ENCODE peak calls at places on chromosomes 4 and X, in four cellular contexts. K is A549, G is hepatocyte, Z is K562. U is an unnamed sample.

GRCh38 chr4:43943998-43944397 is 504.6 kb downstream of the KCTD8 start:
- DNase-seq in Z (no peak), K (no peak), G (no peak), U (no peak)

GRCh38 chr4:141801558-141801957 is 165.2 kb downstream of the IL15 start:
- DNase-seq in K (no peak), G (no peak), Z (no peak), U (no peak)

GRCh38 chr4:72767903-72768817 is 199.1 kb upstream of the ADAMTS3 start:
- DNase-seq in K (no peak), Z (no peak), G (no peak), U (no peak)

GRCh38 chr4:125765936-125766335 is 451.2 kb downstream of the FAT4 start:
- DNase-seq in K (no peak), Z (no peak), G (no peak), U (no peak)

GRCh38 chr4:71304289-71304850 is 34.5 kb upstream of the SLC4A4 start:
- DNase-seq in G (no peak), K (no peak), Z (no peak), U (no peak)

GRCh38 chrX:150308532-150309157 is 54.5 kb upstream of the MAMLD1 start:
- DNase-seq in Z (no peak), G (no peak), K (no peak), U (no peak)

GRCh38 chr4:175325230-175325629 is 407.1 kb downstream of the ADAM29 start:
- DNase-seq in G (no peak), Z (no peak), K (no peak), U (no peak)

GRCh38 chr4:76706581-76706980 is 191.4 kb downstream of the SOWAHB start:
- DNase-seq in Z (no peak), K (no peak), G (peak), U (no peak)

GRCh38 chr4:41927761-41928499 is 7.3 kb upstream of the TMEM33 start:
- DNase-seq in Z (no peak), K (no peak), G (no peak), U (peak)

GRCh38 chrX:19911784-19912183 is 24.4 kb upstream of the SH3KBP1 start:
- DNase-seq in G (no peak), Z (no peak), K (no peak), U (no peak)

GRCh38 chr4:186740822-186741221 is 17.2 kb upstream of the FAT1 start:
- DNase-seq in Z (no peak), K (no peak), G (no peak), U (no peak)

GRCh38 chrX:7378406-7378805 is 230.5 kb upstream of the PUDP start:
- DNase-seq in G (no peak), K (no peak), Z (no peak), U (no peak)

GRCh38 chr4:5870220-5870619 is 22.7 kb downstream of the CRMP1 start:
- DNase-seq in K (no peak), G (no peak), Z (no peak), U (no peak)

GRCh38 chr4:182928061-182928460 is 10.9 kb upstream of the DCTD start:
- DNase-seq in G (no peak), K (no peak), Z (no peak), U (no peak)

GRCh38 chrX:150366951-150367545 is 3.9 kb downstream of the MAMLD1 start:
- DNase-seq in Z (no peak), K (peak), G (peak), U (no peak)

GRCh38 chrX:75522565-75523411 is at the start of gene ZDHHC15:
- DNase-seq in G (peak), K (no peak), Z (no peak), U (no peak)

GRCh38 chrX:6558979-6559378 is 24.1 kb upstream of the VCX3A start:
- DNase-seq in Z (no peak), G (no peak), K (no peak), U (no peak)

GRCh38 chr4:173167793-173168395 is 717 bp upstream of the GALNT7 start:
- DNase-seq in Z (peak), G (peak), K (peak), U (peak)

GRCh38 chr4:23584024-23584423 is 305.8 kb downstream of the PPARGC1A start:
- DNase-seq in K (no peak), Z (no peak), G (no peak), U (no peak)

GRCh38 chr4:69984030-69984443 is 11.7 kb upstream of the STATH start:
- DNase-seq in K (no peak), G (peak), Z (no peak), U (no peak)

GRCh38 chr4:2891294-2891693 is 47.6 kb downstream of the ADD1 start:
- DNase-seq in Z (no peak), K (no peak), G (peak), U (no peak)

GRCh38 chr4:141311805-141312204 is 91.1 kb downstream of the ZNF330 start:
- DNase-seq in K (no peak), Z (no peak), G (no peak), U (no peak)

GRCh38 chrX:114906978-114907510 is 110.4 kb downstream of the IL13RA2 start:
- DNase-seq in K (no peak), G (no peak), Z (no peak), U (no peak)

GRCh38 chr4:121454251-121454979 is 73.6 kb upstream of the QRFPR start:
- DNase-seq in Z (no peak), K (no peak), G (peak), U (no peak)

GRCh38 chr4:13427599-13428325 is 56.4 kb downstream of the RAB28 start:
- DNase-seq in G (no peak), Z (no peak), K (no peak), U (no peak)

GRCh38 chrX:100208076-100208475 is 202.0 kb downstream of the PCDH19 start:
- DNase-seq in G (no peak), K (no peak), Z (no peak), U (no peak)

GRCh38 chr4:120765271-120765985 is 157.1 kb downstream of the PRDM5 start:
- DNase-seq in K (no peak), Z (no peak), G (no peak), U (no peak)

GRCh38 chrX:139898334-139898733 is 34.5 kb downstream of the ATP11C start:
- DNase-seq in K (no peak), G (no peak), Z (no peak), U (no peak)

GRCh38 chrX:139889760-139890159 is 43.1 kb downstream of the ATP11C start:
- DNase-seq in Z (no peak), G (no peak), K (no peak), U (no peak)

GRCh38 chrX:139890991-139891700 is 41.7 kb downstream of the ATP11C start:
- DNase-seq in Z (peak), K (no peak), G (no peak), U (no peak)

DNA sequence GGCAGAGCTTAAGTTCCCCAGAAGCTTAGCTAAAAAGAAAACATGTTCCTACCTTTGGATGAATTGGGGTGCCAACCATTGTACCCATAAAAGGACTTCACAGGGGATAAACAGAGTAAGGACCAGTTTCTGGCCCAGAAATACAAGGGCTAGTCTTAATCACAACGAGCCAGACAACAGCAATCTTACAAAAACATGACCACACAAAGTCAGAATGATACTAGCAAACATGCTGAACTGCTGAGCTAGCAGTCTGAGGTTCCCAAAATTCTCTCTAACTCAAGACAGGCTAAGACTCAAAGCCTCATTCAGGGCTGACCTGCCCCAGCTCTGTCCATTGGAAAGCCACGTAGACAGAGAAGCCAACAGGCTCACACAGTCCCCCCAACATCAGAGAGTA is 40.3 kb downstream of the ATP11C start:
- DNase-seq in Z (no peak), G (no peak), K (no peak), U (no peak)
- H3K4me2 ChIP-seq in Z (no peak), G (no peak), K (no peak), U (no peak)

GRCh38 chr4:91114386-91114785 is 987.2 kb downstream of the CCSER1 start:
- DNase-seq in K (no peak), G (no peak), Z (no peak), U (no peak)

GRCh38 chr4:91113130-91113706 is 986.0 kb downstream of the CCSER1 start:
- DNase-seq in Z (peak), K (peak), G (peak), U (peak)

GRCh38 chr4:91116861-91117260 is 989.7 kb downstream of the CCSER1 start:
- DNase-seq in K (no peak), G (peak), Z (no peak), U (peak)

GRCh38 chr4:91123742-91124141 is 996.5 kb downstream of the CCSER1 start:
- DNase-seq in K (no peak), G (no peak), Z (no peak), U (no peak)

DNA sequence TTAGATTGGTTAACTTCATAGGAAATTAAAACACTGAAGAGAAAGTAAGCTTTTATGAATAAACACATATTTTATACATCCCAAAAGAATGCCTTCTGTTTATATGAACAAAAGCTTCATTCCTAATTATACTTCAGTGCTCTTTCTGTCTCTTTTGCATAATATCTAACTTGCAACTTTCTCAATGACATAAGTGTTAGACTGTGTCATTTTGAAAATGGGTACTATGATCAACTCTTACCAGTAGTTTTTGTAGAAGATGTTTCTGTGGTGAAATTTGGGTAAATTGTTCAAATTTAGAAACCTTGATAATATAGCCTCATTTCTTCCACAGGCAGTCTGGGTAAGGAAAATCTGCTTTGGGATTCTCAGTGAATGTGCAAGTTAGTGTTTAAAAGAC is 991.4 kb downstream of the CCSER1 start:
- DNase-seq in Z (no peak), G (no peak), K (no peak), U (no peak)
- H3K4me2 ChIP-seq in Z (no peak), G (no peak), K (no peak), U (no peak)

DNA sequence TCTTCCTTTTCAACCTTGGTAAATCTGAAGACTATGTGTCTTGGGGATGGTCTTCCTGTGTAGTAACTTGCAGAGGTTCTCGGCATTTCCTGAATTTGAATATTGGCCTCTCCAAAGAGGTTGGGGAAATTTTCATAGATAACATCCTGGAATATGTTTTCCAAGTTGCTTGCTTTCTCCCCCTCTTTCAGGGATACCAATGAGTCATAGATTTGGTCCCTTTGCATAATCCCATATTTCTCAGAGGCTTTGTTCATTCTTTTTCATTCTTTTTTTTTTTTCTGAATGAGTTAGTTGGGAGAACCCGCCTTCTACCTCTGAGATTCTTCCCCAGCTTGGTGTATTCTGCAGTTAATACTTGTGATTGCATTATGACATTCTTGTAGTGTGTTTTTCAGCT is 549.2 kb upstream of the AMOT start:
- DNase-seq in G (no peak), Z (no peak), K (no peak), U (no peak)
- H3K4me2 ChIP-seq in G (no peak), Z (no peak), K (no peak), U (no peak)

DNA sequence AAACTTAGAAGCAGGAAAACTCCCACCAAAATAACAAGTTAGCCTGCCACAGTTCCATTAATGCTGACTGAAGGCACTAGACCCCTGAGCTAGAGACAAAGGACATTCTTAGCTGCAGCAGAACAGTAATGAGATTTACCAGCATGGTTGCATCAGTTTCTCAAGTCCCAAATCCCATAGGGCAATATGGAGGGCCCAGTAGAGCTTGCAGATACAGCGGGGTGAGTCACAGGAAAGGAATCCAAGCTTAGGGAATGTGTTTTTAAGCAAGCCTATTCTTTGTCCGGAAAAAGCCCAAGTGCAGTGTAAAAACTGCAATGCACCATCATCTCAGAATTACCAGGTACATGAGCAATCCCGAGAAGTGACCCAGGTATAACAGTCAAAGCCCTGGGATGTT is 51.3 kb upstream of the EXOC1L start:
- DNase-seq in K (no peak), Z (no peak), G (peak), U (no peak)
- H3K4me2 ChIP-seq in K (peak), Z (no peak), G (no peak), U (no peak)